ENCODE peak calls at places on chromosomes 12 and 14, in five cellular contexts. X is PC-9, R is left ventricle myocardium inferior, E is body of pancreas, O is pancreas. F is an unnamed sample.
A peak's percentile ranks its signal among the peaks of the same experiment; 100 is the strongest.

GRCh38 chr14:72777636-72778035 is 116.3 kb downstream of the DPF3 start:
- DNase-seq in E (no peak), O (no peak), R (no peak), X (no peak), F (no peak)

GRCh38 chr12:76688627-76689026 is 75.3 kb upstream of the ZDHHC17 start:
- DNase-seq in X (no peak), R (no peak), E (no peak), O (no peak), F (no peak)

GRCh38 chr12:41663487-41664258 is 475.6 kb downstream of the PDZRN4 start:
- DNase-seq in O (no peak), R (no peak), X (no peak), E (no peak), F (no peak)

GRCh38 chr14:102491366-102491765 is 18.2 kb downstream of the ANKRD9 start:
- DNase-seq in R (no peak), O (no peak), E (no peak), X (no peak), F (no peak)

GRCh38 chr12:32617549-32617948 is 61.6 kb upstream of the DNM1L start:
- DNase-seq in R (no peak), X (no peak), E (no peak), O (no peak), F (no peak)

GRCh38 chr14:83607682-83608081 is 1922.3 kb upstream of the FLRT2 start:
- DNase-seq in X (no peak), E (no peak), R (no peak), O (no peak), F (no peak)

GRCh38 chr14:101869217-101869616 is 95.2 kb upstream of the DYNC1H1 start:
- DNase-seq in E (no peak), R (no peak), O (no peak), X (no peak), F (no peak)

GRCh38 chr12:62434504-62435336 is 31.9 kb upstream of the MON2 start:
- DNase-seq in O (no peak), E (no peak), X (peak; percentile 37), R (no peak), F (peak; percentile 29)

GRCh38 chr14:88063807-88064206 is 58.9 kb downstream of the GPR65 start:
- DNase-seq in E (no peak), R (no peak), X (no peak), O (no peak), F (no peak)

GRCh38 chr12:64621257-64621942 is 11.1 kb downstream of the RASSF3 start:
- DNase-seq in R (no peak), X (no peak), O (no peak), E (no peak), F (no peak)

GRCh38 chr12:100101000-100101399 is 41.7 kb downstream of the BLTP3B start:
- DNase-seq in R (no peak), X (no peak), E (no peak), O (no peak), F (no peak)

GRCh38 chr12:122059203-122059960 is 19.2 kb upstream of the MLXIP start:
- DNase-seq in E (no peak), R (no peak), O (no peak), X (no peak), F (no peak)

GRCh38 chr12:14260011-14260993 is 105.2 kb upstream of the ATF7IP start:
- DNase-seq in E (peak; percentile 94), R (peak; percentile 91), X (peak; percentile 94), O (peak; percentile 93), F (peak; percentile 89)

GRCh38 chr14:59046746-59047145 is 141.7 kb upstream of the DAAM1 start:
- DNase-seq in R (no peak), X (no peak), E (no peak), O (no peak), F (no peak)

GRCh38 chr12:72071030-72071429 is 132.4 kb downstream of the TPH2 start:
- DNase-seq in E (no peak), O (no peak), R (no peak), X (no peak), F (no peak)

GRCh38 chr12:51083140-51083833 is at the start of gene CSRNP2:
- DNase-seq in X (peak; percentile 96), E (peak; percentile 96), R (peak; percentile 98), O (peak; percentile 96), F (peak; percentile 97)

GRCh38 chr12:92702754-92703679 is at the start of gene PLEKHG7:
- DNase-seq in E (peak; percentile 38), X (no peak), O (peak; percentile 34), R (no peak), F (peak; percentile 46)

GRCh38 chr14:50768220-50768619 is 62.7 kb downstream of the NIN start:
- DNase-seq in X (no peak), O (no peak), E (no peak), R (no peak), F (no peak)
- H3K36me3 ChIP-seq in X (no peaks in the 10 kb centered on the region), O (no peaks in the 10 kb centered on the region), E (no peaks in the 10 kb centered on the region), R (peaks cover 90% of the 10 kb centered on the region), F (peaks cover 71% of the 10 kb centered on the region)

GRCh38 chr12:108845696-108846095 is 11.7 kb downstream of the SSH1 start:
- DNase-seq in R (no peak), X (no peak), O (no peak), E (no peak), F (no peak)
- H3K36me3 ChIP-seq in R (peaks cover 34% of the 10 kb centered on the region), X (peaks cover 13% of the 10 kb centered on the region), O (no peaks in the 10 kb centered on the region), E (no peaks in the 10 kb centered on the region), F (peaks cover 20% of the 10 kb centered on the region)

DNA sequence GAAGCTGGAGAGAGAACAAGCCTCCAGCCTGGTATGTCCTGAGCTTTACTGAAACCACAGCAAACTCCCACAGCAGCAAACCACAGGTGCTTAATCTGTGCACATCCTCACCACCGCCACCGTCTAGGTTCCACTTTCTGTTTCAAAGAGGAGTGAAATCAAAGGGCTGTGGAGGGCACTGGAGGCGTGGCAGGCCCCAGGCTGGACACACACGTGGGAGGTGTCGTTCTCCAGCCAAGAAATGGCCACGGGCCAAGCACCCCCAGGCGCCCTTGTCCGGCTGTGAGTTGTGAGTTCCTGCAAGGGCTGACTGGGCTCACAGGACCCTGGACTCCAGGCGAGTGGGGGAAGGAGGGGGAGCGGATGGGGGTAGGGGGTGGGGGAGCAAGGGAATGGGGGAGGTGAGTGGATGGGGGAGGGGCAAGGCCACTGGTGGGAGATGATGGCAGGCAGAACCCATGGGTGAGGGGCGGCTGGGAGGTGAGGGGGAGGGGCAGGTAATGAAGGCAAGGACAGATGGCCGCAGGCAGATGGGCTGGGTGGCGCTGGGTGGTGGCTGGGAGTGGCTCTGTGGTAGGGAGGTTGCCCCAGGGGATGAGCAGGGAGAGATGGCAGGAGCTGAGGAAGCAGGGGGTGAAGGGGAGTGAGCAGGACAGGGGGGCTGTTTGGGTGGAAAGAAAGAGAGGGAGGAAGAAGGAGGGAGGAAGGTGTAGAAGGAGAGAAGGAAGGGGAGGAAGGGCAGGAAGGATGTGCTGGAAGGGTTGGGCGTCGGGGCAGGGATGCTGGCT is 86.7 kb downstream of the NCOR2 start:
- DNase-seq in X (peak; percentile 98), O (no peak), R (peak; percentile 56), E (peak; percentile 49), F (peak; percentile 69)
- H3K36me3 ChIP-seq in X (peaks cover 23% of the 10 kb centered on the region), O (peaks cover 9% of the 10 kb centered on the region), R (peaks cover 67% of the 10 kb centered on the region), E (no peaks in the 10 kb centered on the region), F (peaks cover 79% of the 10 kb centered on the region)

DNA sequence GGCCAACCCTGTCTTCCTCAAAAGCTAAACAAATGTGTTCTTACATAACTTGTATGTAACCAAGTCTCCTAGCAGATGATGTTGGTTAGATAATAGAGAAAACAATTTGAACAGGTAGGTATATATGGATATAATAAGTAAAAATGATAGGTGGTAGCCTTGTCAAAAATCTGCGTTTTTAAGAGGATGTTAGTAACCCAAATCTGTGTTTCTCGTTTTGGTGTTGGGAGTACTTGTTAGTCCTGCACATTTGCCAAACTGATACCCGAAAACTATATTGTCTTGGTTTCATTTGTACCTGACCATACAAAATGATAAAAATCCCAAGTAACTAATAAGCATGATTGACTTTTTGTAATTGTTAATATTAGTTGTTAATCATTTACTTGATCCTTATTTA is 8.1 kb downstream of the SRSF5 start:
- DNase-seq in O (no peak), E (no peak), X (no peak), R (no peak), F (no peak)
- H3K36me3 ChIP-seq in O (peaks cover 52% of the 10 kb centered on the region), E (peaks cover 27% of the 10 kb centered on the region), X (peaks cover 56% of the 10 kb centered on the region), R (peaks cover 94% of the 10 kb centered on the region), F (peaks cover 97% of the 10 kb centered on the region)

GRCh38 chr14:35304812-35305462 is 12.8 kb downstream of the PSMA6 start:
- DNase-seq in O (no peak), R (no peak), E (no peak), X (no peak), F (no peak)
- H3K36me3 ChIP-seq in O (peaks cover 16% of the 10 kb centered on the region), R (peaks cover 21% of the 10 kb centered on the region), E (peaks cover 8% of the 10 kb centered on the region), X (peaks cover 21% of the 10 kb centered on the region), F (peaks cover 21% of the 10 kb centered on the region)

DNA sequence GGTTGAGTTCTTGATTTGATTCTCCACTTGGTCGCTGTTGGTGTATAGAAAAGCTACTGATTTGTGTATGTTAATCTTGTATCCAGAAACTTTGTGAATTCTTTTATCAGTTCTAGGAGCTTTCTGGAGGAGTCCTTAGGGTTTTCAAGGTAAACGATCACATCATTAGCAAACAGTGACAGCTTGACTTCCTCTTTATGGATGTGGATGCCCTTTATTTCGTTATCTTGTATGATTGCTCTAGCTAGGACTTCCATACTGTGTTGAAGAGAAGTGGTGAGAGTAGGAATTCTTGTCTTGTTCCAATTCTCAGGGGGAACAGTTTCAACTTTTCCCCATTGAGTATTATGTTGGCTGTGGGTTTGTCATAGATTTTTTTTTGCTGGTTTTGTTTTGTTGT is 12.4 kb downstream of the MTRFR start:
- DNase-seq in O (no peak), E (no peak), R (no peak), X (no peak), F (no peak)
- H3K36me3 ChIP-seq in O (no peaks in the 10 kb centered on the region), E (no peaks in the 10 kb centered on the region), R (peaks cover 7% of the 10 kb centered on the region), X (no peaks in the 10 kb centered on the region), F (peaks cover 9% of the 10 kb centered on the region)

DNA sequence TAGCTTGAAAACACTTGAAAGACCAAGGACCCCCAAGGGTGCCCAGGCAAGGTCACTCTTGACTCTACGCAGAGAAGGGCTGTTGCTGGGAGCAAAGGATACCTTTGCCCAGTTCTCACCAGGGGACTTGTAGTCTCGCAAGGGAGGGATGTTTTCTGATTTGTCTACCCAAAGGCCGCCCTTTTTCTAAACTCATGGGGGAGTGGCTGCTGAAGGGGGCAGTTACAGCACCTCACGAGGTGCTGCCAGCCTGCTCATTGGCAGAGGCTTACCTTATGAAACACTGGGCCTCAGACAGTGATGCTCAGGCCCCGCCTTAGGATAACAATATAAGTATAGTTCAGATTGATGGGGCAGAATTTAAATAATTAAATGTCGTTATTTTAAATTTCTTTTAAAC is 107.0 kb downstream of the ETV6 start:
- DNase-seq in E (no peak), O (no peak), R (no peak), X (no peak), F (no peak)
- H3K36me3 ChIP-seq in E (no peaks in the 10 kb centered on the region), O (no peaks in the 10 kb centered on the region), R (peaks cover 13% of the 10 kb centered on the region), X (no peaks in the 10 kb centered on the region), F (peaks cover 43% of the 10 kb centered on the region)

GRCh38 chr12:108649126-108649525 is 15.4 kb upstream of the SELPLG start:
- DNase-seq in E (no peak), O (no peak), R (no peak), X (no peak), F (no peak)

GRCh38 chr12:108647936-108648287 is 14.2 kb upstream of the SELPLG start:
- DNase-seq in O (no peak), R (no peak), X (no peak), E (no peak), F (no peak)

GRCh38 chr12:108647199-108647935 is 13.7 kb upstream of the SELPLG start:
- DNase-seq in O (no peak), E (no peak), X (no peak), R (no peak), F (no peak)

GRCh38 chr12:108649668-108650067 is 16.0 kb upstream of the SELPLG start:
- DNase-seq in E (no peak), X (no peak), O (no peak), R (no peak), F (no peak)

GRCh38 chr12:108648371-108648770 is 14.7 kb upstream of the SELPLG start:
- DNase-seq in X (no peak), O (no peak), R (no peak), E (no peak), F (no peak)
- H3K36me3 ChIP-seq in X (peaks cover 23% of the 10 kb centered on the region), O (no peaks in the 10 kb centered on the region), R (peaks cover 78% of the 10 kb centered on the region), E (no peaks in the 10 kb centered on the region), F (peaks cover 87% of the 10 kb centered on the region)

F was measured in stomach.